ENCODE peak calls at places on chromosomes 11 and 22, in six cellular contexts. X, L, W, E, C and P are unnamed samples.
A peak's percentile ranks its signal among the peaks of the same experiment; 100 is the strongest.

GRCh38 chr11:68271023-68271780 is 571 bp downstream of the C11orf24 start:
- DNase-seq in X (peak; percentile 84), L (peak; percentile 90), W (peak; percentile 76), E (peak; percentile 74), C (peak; percentile 63), P (peak; percentile 72)

GRCh38 chr11:123690490-123690889 is 36.1 kb upstream of the SCN3B start:
- DNase-seq in X (peak; percentile 55), L (no peak), W (peak; percentile 82), E (peak; percentile 71), C (peak; percentile 85), P (peak; percentile 51)

GRCh38 chr11:74013141-74013540 is 4.3 kb upstream of the UCP3 start:
- DNase-seq in X (no peak), L (no peak), W (no peak), E (no peak), C (no peak), P (no peak)

GRCh38 chr22:28034760-28035401 is 115.8 kb upstream of the PITPNB start:
- DNase-seq in X (peak; percentile 84), L (peak; percentile 7), W (peak; percentile 36), E (peak; percentile 86), C (no peak), P (peak; percentile 15)

GRCh38 chr11:75839851-75840250 is 24.8 kb downstream of the UVRAG start:
- DNase-seq in X (peak; percentile 52), L (no peak), W (peak; percentile 20), E (peak; percentile 29), C (no peak), P (no peak)

GRCh38 chr11:4610258-4610935 is 2.4 kb upstream of the TRIM68 start:
- DNase-seq in X (peak; percentile 59), L (peak; percentile 57), W (no peak), E (no peak), C (no peak), P (peak; percentile 16)

GRCh38 chr22:19429950-19430889 is 1.3 kb downstream of the HIRA start:
- DNase-seq in X (peak; percentile 82), L (peak; percentile 60), W (peak; percentile 50), E (peak; percentile 80), C (peak; percentile 46), P (peak; percentile 43)

GRCh38 chr22:35651085-35651484 is 2.8 kb downstream of the APOL6 start:
- DNase-seq in X (no peak), L (no peak), W (no peak), E (no peak), C (no peak), P (no peak)

GRCh38 chr11:120343429-120343828 is 7.2 kb downstream of the ARHGEF12 start:
- DNase-seq in X (no peak), L (peak; percentile 78), W (no peak), E (no peak), C (no peak), P (no peak)

GRCh38 chr11:2732940-2733628 is 33.3 kb upstream of the KCNQ1OT1 start:
- DNase-seq in X (no peak), L (no peak), W (no peak), E (no peak), C (no peak), P (no peak)

GRCh38 chr11:2138436-2139117 is 612 bp downstream of the IGF2 start:
- DNase-seq in X (no peak), L (no peak), W (no peak), E (no peak), C (no peak), P (no peak)

GRCh38 chr11:35978891-35979290 is 35.0 kb downstream of the LDLRAD3 start:
- DNase-seq in X (no peak), L (no peak), W (no peak), E (no peak), C (no peak), P (no peak)

GRCh38 chr11:72228229-72228843 is 3.8 kb downstream of the INPPL1 start:
- DNase-seq in X (no peak), L (no peak), W (peak; percentile 49), E (peak; percentile 46), C (peak; percentile 34), P (no peak)

GRCh38 chr11:88603499-88603898 is 266.0 kb upstream of the CTSC start:
- DNase-seq in X (peak; percentile 82), L (no peak), W (no peak), E (peak; percentile 80), C (peak; percentile 2), P (no peak)

GRCh38 chr11:56905936-56906335 is 82.8 kb upstream of the OR5AK2 start:
- DNase-seq in X (no peak), L (no peak), W (peak; percentile 88), E (no peak), C (peak; percentile 88), P (no peak)

GRCh38 chr22:44700456-44700855 is 1.5 kb upstream of the PRR5 start:
- DNase-seq in X (no peak), L (no peak), W (no peak), E (no peak), C (no peak), P (no peak)

GRCh38 chr11:8634498-8634897 is 40.5 kb upstream of the STK33 start:
- DNase-seq in X (no peak), L (no peak), W (no peak), E (no peak), C (no peak), P (no peak)

GRCh38 chr11:44445500-44446340 is 119.7 kb upstream of the CD82 start:
- DNase-seq in X (no peak), L (no peak), W (peak; percentile 50), E (no peak), C (peak; percentile 72), P (no peak)

GRCh38 chr22:49575703-49576081 is 252.0 kb downstream of the BRD1 start:
- DNase-seq in X (no peak), L (no peak), W (no peak), E (no peak), C (no peak), P (no peak)

GRCh38 chr11:47109051-47109791 is 67.5 kb downstream of the ARFGAP2 start:
- DNase-seq in X (no peak), L (peak; percentile 42), W (no peak), E (no peak), C (no peak), P (no peak)

GRCh38 chr22:17130199-17130598 is 9.0 kb upstream of the TMEM121B start:
- DNase-seq in X (no peak), L (no peak), W (no peak), E (peak; percentile 42), C (no peak), P (no peak)

GRCh38 chr22:37508431-37508963 is 10.7 kb downstream of the CARD10 start:
- DNase-seq in X (no peak), L (no peak), W (peak; percentile 54), E (no peak), C (no peak), P (no peak)
- TF ChIP-seq CTCF in X (no peak), L (no peak), W (no peak), E (no peak), C (no peak), P (peak; percentile 15)

GRCh38 chr11:13465909-13466371 is 2.9 kb upstream of the BTBD10 start:
- DNase-seq in X (peak; percentile 63), L (peak; percentile 33), W (peak; percentile 52), E (peak; percentile 61), C (no peak), P (peak; percentile 40)

GRCh38 chr11:13463779-13464290 is 813 bp upstream of the BTBD10 start:
- DNase-seq in X (no peak), L (no peak), W (peak; percentile 18), E (peak; percentile 5), C (no peak), P (peak; percentile 0)

GRCh38 chr11:13461291-13461690 is 1.7 kb downstream of the BTBD10 start:
- DNase-seq in X (no peak), L (no peak), W (no peak), E (no peak), C (no peak), P (no peak)

GRCh38 chr11:13462311-13462927 is 603 bp downstream of the BTBD10 start:
- DNase-seq in X (peak; percentile 24), L (peak; percentile 56), W (peak; percentile 91), E (peak; percentile 24), C (peak; percentile 82), P (peak; percentile 41)

DNA sequence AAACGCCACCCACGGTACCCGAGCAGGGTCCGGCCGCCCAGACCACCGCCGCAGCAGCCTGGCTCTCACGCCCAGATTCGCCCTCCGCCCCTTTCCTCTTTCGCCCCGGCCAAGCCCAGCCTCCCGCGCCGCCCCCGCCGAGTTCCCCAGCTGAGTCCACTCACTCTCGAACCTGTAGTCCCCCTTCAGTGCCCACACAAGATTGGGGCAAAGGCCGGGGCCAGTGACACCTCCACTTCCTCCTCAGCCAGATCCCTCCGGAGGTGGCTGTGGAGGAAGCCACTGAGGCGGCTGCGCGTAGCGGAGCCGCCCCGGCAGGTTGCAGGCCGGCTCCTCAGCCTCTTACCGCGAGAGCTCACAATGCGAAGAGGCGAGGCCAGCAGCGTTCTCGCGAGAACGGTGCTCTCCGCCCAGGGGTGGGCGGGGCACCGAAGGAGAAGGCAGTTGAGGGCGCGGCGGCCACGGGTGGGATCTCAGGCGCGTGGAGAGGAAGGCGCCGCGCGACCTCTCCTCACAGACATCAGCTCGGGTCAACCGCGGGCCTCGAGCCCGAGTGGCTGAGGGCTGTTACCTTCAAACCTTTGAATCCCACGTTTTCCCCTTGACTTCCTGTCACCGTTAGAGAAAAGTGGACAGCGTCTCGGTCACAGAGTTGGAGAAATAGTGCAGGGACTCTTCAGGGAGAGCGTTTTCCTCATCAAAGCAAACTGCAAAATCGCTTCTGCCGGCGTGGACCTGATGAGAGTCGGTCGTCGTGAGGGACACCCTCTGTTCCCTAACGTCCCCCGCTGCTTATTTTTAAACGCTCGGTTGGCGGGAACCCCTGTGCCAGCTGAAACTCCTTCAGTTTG is at the start of gene BTBD10:
- DNase-seq in X (peak; percentile 96), L (peak; percentile 97), W (peak; percentile 95), E (peak; percentile 90), C (peak; percentile 93), P (peak; percentile 90)
- TF ChIP-seq CTCF in X (no peak), L (no peak), W (no peak), E (no peak), C (no peak), P (no peak)

GRCh38 chr11:65083834-65084597 is at the start of the genes CDCA5 and ZFPL1:
- DNase-seq in X (peak; percentile 97), L (peak; percentile 97), W (peak; percentile 96), E (peak; percentile 93), C (peak; percentile 93), P (peak; percentile 93)
- TF ChIP-seq CTCF in X (no peak), L (no peak), W (no peak), E (no peak), C (no peak), P (no peak)

GRCh38 chr11:110250168-110250567 is 46.2 kb downstream of the RDX start:
- DNase-seq in X (no peak), L (no peak), W (no peak), E (no peak), C (no peak), P (no peak)

GRCh38 chr11:110251837-110252236 is 44.6 kb downstream of the RDX start:
- DNase-seq in X (peak; percentile 54), L (no peak), W (peak; percentile 86), E (peak; percentile 72), C (peak; percentile 87), P (peak; percentile 63)

GRCh38 chr11:110243804-110244203 is 52.6 kb downstream of the RDX start:
- DNase-seq in X (no peak), L (no peak), W (peak; percentile 11), E (no peak), C (no peak), P (no peak)

GRCh38 chr11:110253525-110253924 is 42.9 kb downstream of the RDX start:
- DNase-seq in X (no peak), L (no peak), W (no peak), E (no peak), C (no peak), P (no peak)

DNA sequence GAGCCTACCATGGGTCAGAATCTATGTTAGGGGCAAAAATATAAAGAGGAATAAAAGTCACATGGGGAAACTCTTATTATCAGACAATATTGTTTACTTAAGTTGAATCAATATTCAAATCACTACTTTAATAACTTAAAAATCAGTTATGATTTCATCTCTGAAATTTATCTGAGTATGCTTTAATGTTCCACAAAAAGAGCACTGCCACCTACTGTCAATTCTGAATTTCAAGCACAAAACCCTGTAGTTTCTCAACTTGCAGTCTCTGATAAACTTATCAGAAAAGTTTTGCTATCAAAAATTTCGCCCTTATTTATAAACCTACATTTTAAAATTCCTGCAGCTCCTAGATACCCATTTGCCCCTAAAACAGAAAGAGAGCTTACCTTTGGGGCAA is 47.3 kb downstream of the RDX start:
- DNase-seq in X (peak; percentile 22), L (no peak), W (peak; percentile 12), E (peak; percentile 7), C (no peak), P (no peak)
- TF ChIP-seq CTCF in X (peak; percentile 37), L (peak; percentile 1), W (peak; percentile 24), E (peak; percentile 32), C (peak; percentile 21), P (peak; percentile 61)